ENCODE peak calls at places on chromosome 16, in nine cellular contexts. One of them, this sample, is unnamed.

GRCh38 chr16:7372095-7372494 is 39.5 kb downstream of the RBFOX1 start:
- DNase-seq in T-helper 2 cell: no peak
- DNase-seq in mesenchymal stem cell: no peak
- DNase-seq in activated T-helper 1 cell treated with Interleukin-2 at 50 U/mL for 16 hours: no peak
- DNase-seq in fibroblast of mammary gland: no peak
- DNase-seq in stimulated activated naive CD4-positive, alpha-beta T cell: no peak
- DNase-seq in ovary: no peak
- DNase-seq in stimulated activated CD4-positive, alpha-beta T cell treated with anti-CD3 and anti-CD28 coated beads, Interleukin-12 subunit alpha, Interleukin-12 subunit beta, amount 100 ng/mL, for 4 hours: no peak
- DNase-seq in tibial artery: no peak
- DNase-seq in this sample: no peak

GRCh38 chr16:47634126-47634525 is 173.0 kb downstream of the PHKB start:
- DNase-seq in stimulated activated naive CD4-positive, alpha-beta T cell: no peak
- DNase-seq in fibroblast of mammary gland: no peak
- DNase-seq in T-helper 2 cell: no peak
- DNase-seq in ovary: no peak
- DNase-seq in activated T-helper 1 cell treated with Interleukin-2 at 50 U/mL for 16 hours: no peak
- DNase-seq in mesenchymal stem cell: no peak
- DNase-seq in tibial artery: no peak
- DNase-seq in stimulated activated CD4-positive, alpha-beta T cell treated with anti-CD3 and anti-CD28 coated beads, Interleukin-12 subunit alpha, Interleukin-12 subunit beta, amount 100 ng/mL, for 4 hours: no peak
- DNase-seq in this sample: no peak

GRCh38 chr16:22424161-22424937 is 49.9 kb upstream of the CDR2 start:
- DNase-seq in stimulated activated CD4-positive, alpha-beta T cell treated with anti-CD3 and anti-CD28 coated beads, Interleukin-12 subunit alpha, Interleukin-12 subunit beta, amount 100 ng/mL, for 4 hours: no peak
- DNase-seq in activated T-helper 1 cell treated with Interleukin-2 at 50 U/mL for 16 hours: no peak
- DNase-seq in T-helper 2 cell: no peak
- DNase-seq in fibroblast of mammary gland: peak; percentile 63
- DNase-seq in ovary: peak; percentile 79
- DNase-seq in tibial artery: peak; percentile 52
- DNase-seq in mesenchymal stem cell: no peak
- DNase-seq in stimulated activated naive CD4-positive, alpha-beta T cell: no peak
- DNase-seq in this sample: no peak

GRCh38 chr16:19517424-19518089 is 4.3 kb downstream of the GDE1 start:
- DNase-seq in stimulated activated CD4-positive, alpha-beta T cell treated with anti-CD3 and anti-CD28 coated beads, Interleukin-12 subunit alpha, Interleukin-12 subunit beta, amount 100 ng/mL, for 4 hours: no peak
- DNase-seq in activated T-helper 1 cell treated with Interleukin-2 at 50 U/mL for 16 hours: no peak
- DNase-seq in T-helper 2 cell: no peak
- DNase-seq in stimulated activated naive CD4-positive, alpha-beta T cell: no peak
- DNase-seq in mesenchymal stem cell: peak; percentile 80
- DNase-seq in fibroblast of mammary gland: peak; percentile 86
- DNase-seq in tibial artery: no peak
- DNase-seq in ovary: no peak
- DNase-seq in this sample: no peak

GRCh38 chr16:27511657-27512056 is 38.1 kb downstream of the GTF3C1 start:
- DNase-seq in stimulated activated naive CD4-positive, alpha-beta T cell: no peak
- DNase-seq in stimulated activated CD4-positive, alpha-beta T cell treated with anti-CD3 and anti-CD28 coated beads, Interleukin-12 subunit alpha, Interleukin-12 subunit beta, amount 100 ng/mL, for 4 hours: no peak
- DNase-seq in mesenchymal stem cell: no peak
- DNase-seq in activated T-helper 1 cell treated with Interleukin-2 at 50 U/mL for 16 hours: no peak
- DNase-seq in fibroblast of mammary gland: peak; percentile 19
- DNase-seq in tibial artery: no peak
- DNase-seq in ovary: no peak
- DNase-seq in T-helper 2 cell: no peak
- DNase-seq in this sample: no peak

GRCh38 chr16:19127205-19127604 is 13.4 kb downstream of the ITPRIPL2 start:
- DNase-seq in activated T-helper 1 cell treated with Interleukin-2 at 50 U/mL for 16 hours: no peak
- DNase-seq in T-helper 2 cell: no peak
- DNase-seq in stimulated activated CD4-positive, alpha-beta T cell treated with anti-CD3 and anti-CD28 coated beads, Interleukin-12 subunit alpha, Interleukin-12 subunit beta, amount 100 ng/mL, for 4 hours: no peak
- DNase-seq in mesenchymal stem cell: no peak
- DNase-seq in ovary: no peak
- DNase-seq in tibial artery: no peak
- DNase-seq in stimulated activated naive CD4-positive, alpha-beta T cell: no peak
- DNase-seq in fibroblast of mammary gland: no peak
- DNase-seq in this sample: no peak

GRCh38 chr16:67158637-67159600 is 790 bp downstream of the TRADD start:
- DNase-seq in mesenchymal stem cell: peak; percentile 63
- DNase-seq in stimulated activated naive CD4-positive, alpha-beta T cell: peak; percentile 64
- DNase-seq in T-helper 2 cell: peak; percentile 58
- DNase-seq in fibroblast of mammary gland: no peak
- DNase-seq in tibial artery: no peak
- DNase-seq in ovary: peak; percentile 59
- DNase-seq in stimulated activated CD4-positive, alpha-beta T cell treated with anti-CD3 and anti-CD28 coated beads, Interleukin-12 subunit alpha, Interleukin-12 subunit beta, amount 100 ng/mL, for 4 hours: peak; percentile 72
- DNase-seq in activated T-helper 1 cell treated with Interleukin-2 at 50 U/mL for 16 hours: peak; percentile 73
- DNase-seq in this sample: peak; percentile 85

GRCh38 chr16:88533945-88534641 is 36.1 kb upstream of the ZC3H18 start:
- DNase-seq in activated T-helper 1 cell treated with Interleukin-2 at 50 U/mL for 16 hours: peak; percentile 78
- DNase-seq in mesenchymal stem cell: peak; percentile 43
- DNase-seq in fibroblast of mammary gland: peak; percentile 38
- DNase-seq in ovary: peak; percentile 86
- DNase-seq in stimulated activated naive CD4-positive, alpha-beta T cell: peak; percentile 65
- DNase-seq in tibial artery: peak; percentile 48
- DNase-seq in T-helper 2 cell: peak; percentile 68
- DNase-seq in stimulated activated CD4-positive, alpha-beta T cell treated with anti-CD3 and anti-CD28 coated beads, Interleukin-12 subunit alpha, Interleukin-12 subunit beta, amount 100 ng/mL, for 4 hours: peak; percentile 81
- DNase-seq in this sample: peak; percentile 75

GRCh38 chr16:54630284-54630967 is 300.2 kb upstream of the IRX5 start:
- DNase-seq in ovary: no peak
- DNase-seq in T-helper 2 cell: no peak
- DNase-seq in stimulated activated CD4-positive, alpha-beta T cell treated with anti-CD3 and anti-CD28 coated beads, Interleukin-12 subunit alpha, Interleukin-12 subunit beta, amount 100 ng/mL, for 4 hours: no peak
- DNase-seq in stimulated activated naive CD4-positive, alpha-beta T cell: no peak
- DNase-seq in fibroblast of mammary gland: peak; percentile 67
- DNase-seq in activated T-helper 1 cell treated with Interleukin-2 at 50 U/mL for 16 hours: no peak
- DNase-seq in tibial artery: no peak
- DNase-seq in mesenchymal stem cell: no peak
- DNase-seq in this sample: no peak

GRCh38 chr16:2023098-2023925 is 3.4 kb upstream of the NHERF2 start:
- DNase-seq in fibroblast of mammary gland: peak; percentile 80
- DNase-seq in stimulated activated naive CD4-positive, alpha-beta T cell: peak; percentile 83
- DNase-seq in activated T-helper 1 cell treated with Interleukin-2 at 50 U/mL for 16 hours: peak; percentile 97
- DNase-seq in T-helper 2 cell: peak; percentile 95
- DNase-seq in ovary: peak; percentile 94
- DNase-seq in stimulated activated CD4-positive, alpha-beta T cell treated with anti-CD3 and anti-CD28 coated beads, Interleukin-12 subunit alpha, Interleukin-12 subunit beta, amount 100 ng/mL, for 4 hours: peak; percentile 98
- DNase-seq in tibial artery: peak; percentile 88
- DNase-seq in mesenchymal stem cell: peak; percentile 90
- DNase-seq in this sample: peak; percentile 92

GRCh38 chr16:17369441-17369951 is 101.3 kb downstream of the XYLT1 start:
- DNase-seq in ovary: no peak
- DNase-seq in stimulated activated CD4-positive, alpha-beta T cell treated with anti-CD3 and anti-CD28 coated beads, Interleukin-12 subunit alpha, Interleukin-12 subunit beta, amount 100 ng/mL, for 4 hours: peak; percentile 31
- DNase-seq in stimulated activated naive CD4-positive, alpha-beta T cell: peak; percentile 86
- DNase-seq in mesenchymal stem cell: no peak
- DNase-seq in tibial artery: peak; percentile 58
- DNase-seq in T-helper 2 cell: peak; percentile 33
- DNase-seq in fibroblast of mammary gland: no peak
- DNase-seq in activated T-helper 1 cell treated with Interleukin-2 at 50 U/mL for 16 hours: peak; percentile 70
- DNase-seq in this sample: peak; percentile 80

GRCh38 chr16:27840311-27841060 is 223.0 kb downstream of the GSG1L start:
- DNase-seq in stimulated activated CD4-positive, alpha-beta T cell treated with anti-CD3 and anti-CD28 coated beads, Interleukin-12 subunit alpha, Interleukin-12 subunit beta, amount 100 ng/mL, for 4 hours: no peak
- DNase-seq in T-helper 2 cell: no peak
- DNase-seq in fibroblast of mammary gland: no peak
- DNase-seq in tibial artery: no peak
- DNase-seq in ovary: no peak
- DNase-seq in stimulated activated naive CD4-positive, alpha-beta T cell: no peak
- DNase-seq in mesenchymal stem cell: no peak
- DNase-seq in activated T-helper 1 cell treated with Interleukin-2 at 50 U/mL for 16 hours: no peak
- DNase-seq in this sample: no peak

GRCh38 chr16:19884611-19885455 is at the start of gene GPRC5B:
- DNase-seq in tibial artery: no peak
- DNase-seq in T-helper 2 cell: no peak
- DNase-seq in ovary: peak; percentile 76
- DNase-seq in mesenchymal stem cell: peak; percentile 49
- DNase-seq in activated T-helper 1 cell treated with Interleukin-2 at 50 U/mL for 16 hours: peak; percentile 41
- DNase-seq in stimulated activated naive CD4-positive, alpha-beta T cell: peak; percentile 30
- DNase-seq in stimulated activated CD4-positive, alpha-beta T cell treated with anti-CD3 and anti-CD28 coated beads, Interleukin-12 subunit alpha, Interleukin-12 subunit beta, amount 100 ng/mL, for 4 hours: peak; percentile 40
- DNase-seq in fibroblast of mammary gland: no peak
- DNase-seq in this sample: no peak

GRCh38 chr16:1902547-1903219 is 15.5 kb downstream of the HS3ST6 start:
- DNase-seq in stimulated activated naive CD4-positive, alpha-beta T cell: no peak
- DNase-seq in stimulated activated CD4-positive, alpha-beta T cell treated with anti-CD3 and anti-CD28 coated beads, Interleukin-12 subunit alpha, Interleukin-12 subunit beta, amount 100 ng/mL, for 4 hours: no peak
- DNase-seq in activated T-helper 1 cell treated with Interleukin-2 at 50 U/mL for 16 hours: no peak
- DNase-seq in T-helper 2 cell: no peak
- DNase-seq in mesenchymal stem cell: no peak
- DNase-seq in ovary: no peak
- DNase-seq in tibial artery: no peak
- DNase-seq in fibroblast of mammary gland: no peak
- DNase-seq in this sample: no peak

GRCh38 chr16:68935008-68935407 is 91.7 kb downstream of the TANGO6 start:
- DNase-seq in activated T-helper 1 cell treated with Interleukin-2 at 50 U/mL for 16 hours: no peak
- DNase-seq in T-helper 2 cell: no peak
- DNase-seq in stimulated activated naive CD4-positive, alpha-beta T cell: no peak
- DNase-seq in fibroblast of mammary gland: no peak
- DNase-seq in mesenchymal stem cell: no peak
- DNase-seq in stimulated activated CD4-positive, alpha-beta T cell treated with anti-CD3 and anti-CD28 coated beads, Interleukin-12 subunit alpha, Interleukin-12 subunit beta, amount 100 ng/mL, for 4 hours: no peak
- DNase-seq in ovary: no peak
- DNase-seq in tibial artery: no peak
- DNase-seq in this sample: no peak

GRCh38 chr16:82694239-82694874 is 67.6 kb downstream of the CDH13 start:
- DNase-seq in stimulated activated CD4-positive, alpha-beta T cell treated with anti-CD3 and anti-CD28 coated beads, Interleukin-12 subunit alpha, Interleukin-12 subunit beta, amount 100 ng/mL, for 4 hours: no peak
- DNase-seq in T-helper 2 cell: no peak
- DNase-seq in tibial artery: no peak
- DNase-seq in activated T-helper 1 cell treated with Interleukin-2 at 50 U/mL for 16 hours: no peak
- DNase-seq in stimulated activated naive CD4-positive, alpha-beta T cell: no peak
- DNase-seq in mesenchymal stem cell: peak; percentile 65
- DNase-seq in fibroblast of mammary gland: peak; percentile 70
- DNase-seq in ovary: no peak
- DNase-seq in this sample: no peak

GRCh38 chr16:50610331-50611262 is 62.4 kb downstream of the NKD1 start:
- DNase-seq in stimulated activated CD4-positive, alpha-beta T cell treated with anti-CD3 and anti-CD28 coated beads, Interleukin-12 subunit alpha, Interleukin-12 subunit beta, amount 100 ng/mL, for 4 hours: no peak
- DNase-seq in activated T-helper 1 cell treated with Interleukin-2 at 50 U/mL for 16 hours: no peak
- DNase-seq in fibroblast of mammary gland: no peak
- DNase-seq in T-helper 2 cell: no peak
- DNase-seq in ovary: no peak
- DNase-seq in tibial artery: no peak
- DNase-seq in stimulated activated naive CD4-positive, alpha-beta T cell: no peak
- DNase-seq in mesenchymal stem cell: no peak
- DNase-seq in this sample: no peak

GRCh38 chr16:1918312-1918889 is at the start of gene HS3ST6:
- DNase-seq in activated T-helper 1 cell treated with Interleukin-2 at 50 U/mL for 16 hours: no peak
- DNase-seq in T-helper 2 cell: no peak
- DNase-seq in tibial artery: no peak
- DNase-seq in ovary: no peak
- DNase-seq in fibroblast of mammary gland: no peak
- DNase-seq in mesenchymal stem cell: no peak
- DNase-seq in stimulated activated naive CD4-positive, alpha-beta T cell: no peak
- DNase-seq in stimulated activated CD4-positive, alpha-beta T cell treated with anti-CD3 and anti-CD28 coated beads, Interleukin-12 subunit alpha, Interleukin-12 subunit beta, amount 100 ng/mL, for 4 hours: no peak
- DNase-seq in this sample: no peak

GRCh38 chr16:577796-578195 is 8.0 kb downstream of the PIGQ start:
- DNase-seq in T-helper 2 cell: no peak
- DNase-seq in activated T-helper 1 cell treated with Interleukin-2 at 50 U/mL for 16 hours: no peak
- DNase-seq in tibial artery: no peak
- DNase-seq in fibroblast of mammary gland: no peak
- DNase-seq in stimulated activated naive CD4-positive, alpha-beta T cell: no peak
- DNase-seq in mesenchymal stem cell: no peak
- DNase-seq in ovary: no peak
- DNase-seq in stimulated activated CD4-positive, alpha-beta T cell treated with anti-CD3 and anti-CD28 coated beads, Interleukin-12 subunit alpha, Interleukin-12 subunit beta, amount 100 ng/mL, for 4 hours: no peak
- DNase-seq in this sample: no peak

GRCh38 chr16:17177968-17178880 is 292.5 kb downstream of the XYLT1 start:
- DNase-seq in ovary: no peak
- DNase-seq in stimulated activated naive CD4-positive, alpha-beta T cell: no peak
- DNase-seq in stimulated activated CD4-positive, alpha-beta T cell treated with anti-CD3 and anti-CD28 coated beads, Interleukin-12 subunit alpha, Interleukin-12 subunit beta, amount 100 ng/mL, for 4 hours: no peak
- DNase-seq in T-helper 2 cell: no peak
- DNase-seq in activated T-helper 1 cell treated with Interleukin-2 at 50 U/mL for 16 hours: no peak
- DNase-seq in fibroblast of mammary gland: peak; percentile 25
- DNase-seq in mesenchymal stem cell: no peak
- DNase-seq in tibial artery: no peak
- DNase-seq in this sample: no peak

GRCh38 chr16:24781256-24781655 is 51.8 kb downstream of the TNRC6A start:
- DNase-seq in T-helper 2 cell: no peak
- DNase-seq in ovary: no peak
- DNase-seq in tibial artery: no peak
- DNase-seq in stimulated activated naive CD4-positive, alpha-beta T cell: no peak
- DNase-seq in activated T-helper 1 cell treated with Interleukin-2 at 50 U/mL for 16 hours: no peak
- DNase-seq in mesenchymal stem cell: no peak
- DNase-seq in stimulated activated CD4-positive, alpha-beta T cell treated with anti-CD3 and anti-CD28 coated beads, Interleukin-12 subunit alpha, Interleukin-12 subunit beta, amount 100 ng/mL, for 4 hours: no peak
- DNase-seq in fibroblast of mammary gland: no peak
- DNase-seq in this sample: no peak

GRCh38 chr16:88772871-88773811 is 11.9 kb downstream of the PIEZO1 start:
- DNase-seq in tibial artery: peak; percentile 66
- DNase-seq in stimulated activated naive CD4-positive, alpha-beta T cell: no peak
- DNase-seq in fibroblast of mammary gland: peak; percentile 93
- DNase-seq in T-helper 2 cell: no peak
- DNase-seq in mesenchymal stem cell: peak; percentile 96
- DNase-seq in stimulated activated CD4-positive, alpha-beta T cell treated with anti-CD3 and anti-CD28 coated beads, Interleukin-12 subunit alpha, Interleukin-12 subunit beta, amount 100 ng/mL, for 4 hours: no peak
- DNase-seq in activated T-helper 1 cell treated with Interleukin-2 at 50 U/mL for 16 hours: no peak
- DNase-seq in ovary: peak; percentile 75
- DNase-seq in this sample: no peak

GRCh38 chr16:23318639-23319038 is 16.5 kb downstream of the SCNN1B start:
- DNase-seq in T-helper 2 cell: no peak
- DNase-seq in ovary: no peak
- DNase-seq in stimulated activated CD4-positive, alpha-beta T cell treated with anti-CD3 and anti-CD28 coated beads, Interleukin-12 subunit alpha, Interleukin-12 subunit beta, amount 100 ng/mL, for 4 hours: no peak
- DNase-seq in tibial artery: no peak
- DNase-seq in activated T-helper 1 cell treated with Interleukin-2 at 50 U/mL for 16 hours: no peak
- DNase-seq in fibroblast of mammary gland: no peak
- DNase-seq in mesenchymal stem cell: no peak
- DNase-seq in stimulated activated naive CD4-positive, alpha-beta T cell: no peak
- DNase-seq in this sample: no peak

GRCh38 chr16:84194018-84194417 is 3.1 kb downstream of the ADAD2 start:
- DNase-seq in ovary: no peak
- DNase-seq in activated T-helper 1 cell treated with Interleukin-2 at 50 U/mL for 16 hours: no peak
- DNase-seq in T-helper 2 cell: no peak
- DNase-seq in mesenchymal stem cell: no peak
- DNase-seq in fibroblast of mammary gland: no peak
- DNase-seq in tibial artery: no peak
- DNase-seq in stimulated activated naive CD4-positive, alpha-beta T cell: no peak
- DNase-seq in stimulated activated CD4-positive, alpha-beta T cell treated with anti-CD3 and anti-CD28 coated beads, Interleukin-12 subunit alpha, Interleukin-12 subunit beta, amount 100 ng/mL, for 4 hours: no peak
- DNase-seq in this sample: no peak

GRCh38 chr16:20515580-20516179 is 60.5 kb downstream of the ACSM2B start:
- DNase-seq in mesenchymal stem cell: no peak
- DNase-seq in stimulated activated naive CD4-positive, alpha-beta T cell: no peak
- DNase-seq in ovary: no peak
- DNase-seq in fibroblast of mammary gland: no peak
- DNase-seq in stimulated activated CD4-positive, alpha-beta T cell treated with anti-CD3 and anti-CD28 coated beads, Interleukin-12 subunit alpha, Interleukin-12 subunit beta, amount 100 ng/mL, for 4 hours: no peak
- DNase-seq in activated T-helper 1 cell treated with Interleukin-2 at 50 U/mL for 16 hours: no peak
- DNase-seq in T-helper 2 cell: no peak
- DNase-seq in tibial artery: no peak
- DNase-seq in this sample: no peak

GRCh38 chr16:3528406-3528805 is 27.6 kb downstream of the CLUAP1 start:
- DNase-seq in stimulated activated CD4-positive, alpha-beta T cell treated with anti-CD3 and anti-CD28 coated beads, Interleukin-12 subunit alpha, Interleukin-12 subunit beta, amount 100 ng/mL, for 4 hours: no peak
- DNase-seq in mesenchymal stem cell: no peak
- DNase-seq in ovary: no peak
- DNase-seq in T-helper 2 cell: no peak
- DNase-seq in activated T-helper 1 cell treated with Interleukin-2 at 50 U/mL for 16 hours: no peak
- DNase-seq in fibroblast of mammary gland: no peak
- DNase-seq in stimulated activated naive CD4-positive, alpha-beta T cell: no peak
- DNase-seq in tibial artery: no peak
- DNase-seq in this sample: no peak

GRCh38 chr16:82150569-82150968 is 19.5 kb downstream of the MPHOSPH6 start:
- DNase-seq in stimulated activated naive CD4-positive, alpha-beta T cell: no peak
- DNase-seq in mesenchymal stem cell: no peak
- DNase-seq in ovary: no peak
- DNase-seq in T-helper 2 cell: no peak
- DNase-seq in stimulated activated CD4-positive, alpha-beta T cell treated with anti-CD3 and anti-CD28 coated beads, Interleukin-12 subunit alpha, Interleukin-12 subunit beta, amount 100 ng/mL, for 4 hours: no peak
- DNase-seq in activated T-helper 1 cell treated with Interleukin-2 at 50 U/mL for 16 hours: no peak
- DNase-seq in fibroblast of mammary gland: no peak
- DNase-seq in tibial artery: no peak
- DNase-seq in this sample: no peak

GRCh38 chr16:66933776-66934137 is 445 bp downstream of the CIAO2B start:
- DNase-seq in fibroblast of mammary gland: peak; percentile 14
- DNase-seq in ovary: no peak
- DNase-seq in T-helper 2 cell: peak; percentile 37
- DNase-seq in stimulated activated CD4-positive, alpha-beta T cell treated with anti-CD3 and anti-CD28 coated beads, Interleukin-12 subunit alpha, Interleukin-12 subunit beta, amount 100 ng/mL, for 4 hours: peak; percentile 52
- DNase-seq in activated T-helper 1 cell treated with Interleukin-2 at 50 U/mL for 16 hours: no peak
- DNase-seq in stimulated activated naive CD4-positive, alpha-beta T cell: no peak
- DNase-seq in mesenchymal stem cell: no peak
- DNase-seq in tibial artery: no peak
- DNase-seq in this sample: no peak

GRCh38 chr16:49019081-49019633 is 262.5 kb downstream of the CBLN1 start:
- DNase-seq in T-helper 2 cell: no peak
- DNase-seq in ovary: no peak
- DNase-seq in mesenchymal stem cell: no peak
- DNase-seq in fibroblast of mammary gland: peak; percentile 80
- DNase-seq in stimulated activated CD4-positive, alpha-beta T cell treated with anti-CD3 and anti-CD28 coated beads, Interleukin-12 subunit alpha, Interleukin-12 subunit beta, amount 100 ng/mL, for 4 hours: no peak
- DNase-seq in tibial artery: no peak
- DNase-seq in activated T-helper 1 cell treated with Interleukin-2 at 50 U/mL for 16 hours: no peak
- DNase-seq in stimulated activated naive CD4-positive, alpha-beta T cell: no peak
- DNase-seq in this sample: no peak

GRCh38 chr16:73028721-73029361 is 19.1 kb downstream of the ZFHX3 start:
- DNase-seq in ovary: no peak
- DNase-seq in stimulated activated CD4-positive, alpha-beta T cell treated with anti-CD3 and anti-CD28 coated beads, Interleukin-12 subunit alpha, Interleukin-12 subunit beta, amount 100 ng/mL, for 4 hours: no peak
- DNase-seq in T-helper 2 cell: no peak
- DNase-seq in mesenchymal stem cell: no peak
- DNase-seq in activated T-helper 1 cell treated with Interleukin-2 at 50 U/mL for 16 hours: no peak
- DNase-seq in stimulated activated naive CD4-positive, alpha-beta T cell: no peak
- DNase-seq in fibroblast of mammary gland: no peak
- DNase-seq in tibial artery: no peak
- DNase-seq in this sample: no peak

GRCh38 chr16:4850211-4850610 is 2.9 kb downstream of the UBN1 start:
- DNase-seq in T-helper 2 cell: no peak
- DNase-seq in stimulated activated naive CD4-positive, alpha-beta T cell: no peak
- DNase-seq in mesenchymal stem cell: peak; percentile 15
- DNase-seq in stimulated activated CD4-positive, alpha-beta T cell treated with anti-CD3 and anti-CD28 coated beads, Interleukin-12 subunit alpha, Interleukin-12 subunit beta, amount 100 ng/mL, for 4 hours: no peak
- DNase-seq in activated T-helper 1 cell treated with Interleukin-2 at 50 U/mL for 16 hours: no peak
- DNase-seq in fibroblast of mammary gland: peak; percentile 45
- DNase-seq in tibial artery: no peak
- DNase-seq in ovary: no peak
- DNase-seq in this sample: no peak

This sample was measured in left lung.